ENCODE peak calls at places on chromosomes 5 and 9, in seven cellular contexts. Z is K562, Q is GM12878, V is HepG2, I is breast epithelium, A is spleen, U is sigmoid colon. K is an unnamed sample.
A peak's percentile ranks its signal among the peaks of the same experiment; 100 is the strongest.

GRCh38 chr5:58354827-58355226 is 105.1 kb downstream of the PLK2 start:
- DNase-seq in Q (no peak), I (no peak), A (no peak), U (no peak), Z (no peak), V (no peak), K (no peak)

GRCh38 chr9:81592890-81593271 is 96.5 kb downstream of the TLE1 start:
- DNase-seq in Z (no peak), I (no peak), Q (no peak), V (no peak), A (peak; percentile 86), U (peak; percentile 77), K (no peak)

GRCh38 chr5:146301666-146302065 is 37.0 kb upstream of the POU4F3 start:
- DNase-seq in A (no peak), Z (no peak), Q (no peak), U (no peak), V (no peak), I (no peak), K (no peak)

GRCh38 chr9:117974108-117974507 is 269.9 kb downstream of the TLR4 start:
- DNase-seq in A (no peak), V (no peak), Z (no peak), Q (no peak), I (no peak), U (no peak), K (no peak)

GRCh38 chr9:76576344-76576743 is 117.4 kb downstream of the GCNT1 start:
- DNase-seq in A (no peak), U (peak; percentile 68), Z (no peak), Q (peak; percentile 51), I (no peak), V (no peak), K (no peak)

GRCh38 chr5:98187945-98188344 is 585.5 kb upstream of the RGMB start:
- DNase-seq in V (no peak), Q (no peak), Z (no peak), A (no peak), I (no peak), U (no peak), K (no peak)

GRCh38 chr9:130073373-130073772 is 19.7 kb downstream of the GPR107 start:
- DNase-seq in U (no peak), Z (no peak), A (no peak), V (peak; percentile 21), I (no peak), Q (no peak), K (no peak)

GRCh38 chr5:173745123-173745522 is 128.7 kb upstream of the BOD1 start:
- DNase-seq in Q (peak; percentile 47), V (no peak), A (peak; percentile 81), U (no peak), Z (no peak), I (no peak), K (no peak)

GRCh38 chr9:18861599-18862546 is 171.1 kb downstream of the SAXO1 start:
- DNase-seq in V (no peak), A (no peak), I (no peak), U (peak; percentile 79), Z (no peak), Q (no peak), K (no peak)

GRCh38 chr5:41115281-41115680 is 44.1 kb upstream of the MROH2B start:
- DNase-seq in Z (no peak), U (no peak), Q (no peak), I (no peak), A (no peak), V (no peak), K (no peak)

GRCh38 chr5:14900661-14901461 is 29.3 kb upstream of the ANKH start:
- DNase-seq in Z (peak; percentile 12), A (no peak), U (no peak), V (peak; percentile 63), I (no peak), Q (no peak), K (no peak)

GRCh38 chr5:131366428-131366827 is 102.6 kb downstream of the CDC42SE2 start:
- DNase-seq in A (no peak), U (no peak), Z (no peak), I (no peak), Q (no peak), V (no peak), K (no peak)

GRCh38 chr5:13708906-13709305 is 235.6 kb downstream of the DNAH5 start:
- DNase-seq in Z (no peak), V (no peak), A (no peak), Q (no peak), I (no peak), U (no peak), K (no peak)

GRCh38 chr5:100900142-100900795 is 2.8 kb downstream of the ST8SIA4 start:
- DNase-seq in Q (no peak), I (no peak), V (no peak), A (peak; percentile 88), Z (peak; percentile 16), U (peak; percentile 67), K (no peak)

GRCh38 chr9:95771556-95772280 is 103.8 kb upstream of the ERCC6L2 start:
- DNase-seq in Z (no peak), A (no peak), I (no peak), V (peak; percentile 82), Q (no peak), U (peak; percentile 83), K (peak; percentile 21)

GRCh38 chr9:4970970-4971641 is 14.0 kb upstream of the JAK2 start:
- DNase-seq in Q (peak; percentile 76), U (no peak), Z (no peak), I (no peak), V (no peak), A (no peak), K (no peak)

GRCh38 chr9:126164796-126165525 is 161.7 kb upstream of the MVB12B start:
- DNase-seq in U (no peak), Z (no peak), V (no peak), I (no peak), A (peak; percentile 36), Q (no peak), K (peak; percentile 2)

GRCh38 chr9:5364294-5364990 is 24.8 kb upstream of the RLN1 start:
- DNase-seq in V (no peak), I (no peak), Q (peak; percentile 51), Z (no peak), U (no peak), A (no peak), K (no peak)

GRCh38 chr5:139371482-139372435 is 11.3 kb downstream of the SLC23A1 start:
- DNase-seq in I (peak; percentile 12), U (peak; percentile 38), Q (no peak), Z (no peak), A (peak; percentile 13), V (no peak), K (no peak)

GRCh38 chr5:147483961-147484707 is 25.7 kb downstream of the DPYSL3 start:
- DNase-seq in A (peak; percentile 75), I (peak; percentile 39), Q (no peak), Z (no peak), U (peak; percentile 89), V (no peak), K (no peak)
- H3K4me1 ChIP-seq in A (peaks cover 58% of the 10 kb centered on the region), I (no peaks in the 10 kb centered on the region), Q (peaks cover 4% of the 10 kb centered on the region), Z (no peaks in the 10 kb centered on the region), U (no peaks in the 10 kb centered on the region), V (no peaks in the 10 kb centered on the region), K (no peaks in the 10 kb centered on the region)

DNA sequence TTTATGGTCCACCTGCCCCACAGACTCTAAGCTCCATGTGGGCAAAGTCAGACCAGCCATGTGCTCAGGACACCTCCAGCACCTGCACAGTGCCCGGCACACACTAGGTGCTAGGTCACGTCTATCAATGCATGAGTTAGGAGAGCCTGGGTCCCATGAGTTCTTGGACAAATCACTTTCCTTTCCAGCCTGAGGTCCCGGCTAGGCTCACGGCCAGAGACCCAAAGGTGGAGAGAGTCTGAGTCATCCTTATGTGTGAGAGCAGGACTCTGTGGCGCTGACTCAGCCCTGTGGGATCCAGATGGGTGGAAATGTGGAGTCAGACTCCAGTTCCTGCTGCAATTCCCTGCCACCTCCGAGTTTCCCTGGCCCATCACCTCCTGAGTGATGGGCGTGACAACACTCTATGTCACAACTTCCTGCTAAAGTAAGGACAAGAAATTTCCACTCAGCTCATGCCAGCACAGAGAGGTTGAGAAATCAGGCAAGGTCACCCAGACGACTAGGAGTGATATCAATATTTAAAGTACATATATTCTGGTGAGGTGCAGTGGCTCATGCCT is 2.5 kb upstream of the ST6GALNAC4 start:
- DNase-seq in Q (no peak), V (peak; percentile 87), U (peak; percentile 96), I (peak; percentile 84), Z (peak; percentile 84), A (no peak), K (peak; percentile 30)
- TF ChIP-seq POLR2AphosphoS5 in Q (no peak), V (no peak), U (peak; percentile 10), I (peak; percentile 88), Z (no peak), A (no peak), K (peak; percentile 50)

DNA sequence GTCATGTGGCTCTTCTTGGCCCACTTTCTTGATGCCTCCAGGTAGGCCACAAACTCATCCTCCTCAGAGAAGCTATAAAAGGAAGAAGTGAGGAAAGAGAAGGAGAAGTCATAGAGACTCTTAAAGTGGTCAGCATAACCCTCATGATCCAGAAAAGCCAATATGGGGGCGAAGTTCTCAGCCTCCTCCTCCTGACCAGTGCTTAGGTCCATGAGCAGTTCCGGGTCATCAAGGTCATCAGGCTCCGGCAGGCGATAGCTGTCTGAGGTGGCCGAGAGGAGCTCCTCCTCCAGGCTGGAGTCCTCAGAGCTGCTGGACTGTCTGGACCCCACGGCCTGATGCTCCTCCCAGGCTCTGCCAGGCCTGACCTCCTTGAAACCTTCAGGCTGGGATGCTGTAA is 34.7 kb downstream of the SH3TC2 start:
- DNase-seq in V (no peak), Z (no peak), Q (no peak), I (no peak), A (no peak), U (no peak), K (no peak)
- H3K27ac ChIP-seq in V (no peak overlapping the region), Z (no peak overlapping the region), Q (no peak overlapping the region), I (no peak overlapping the region), A (no peak overlapping the region), U (no peak overlapping the region), K (no peak overlapping the region)

GRCh38 chr9:136448655-136449054 is 9.0 kb upstream of the INPP5E start:
- DNase-seq in Q (no peak), U (no peak), Z (no peak), V (no peak), A (no peak), I (no peak), K (no peak)

GRCh38 chr9:136454026-136454796 is 14.6 kb upstream of the INPP5E start:
- DNase-seq in Q (no peak), U (no peak), Z (no peak), A (no peak), V (no peak), I (no peak), K (no peak)

GRCh38 chr9:136455043-136456002 is 15.7 kb upstream of the INPP5E start:
- DNase-seq in I (no peak), U (no peak), V (no peak), Z (no peak), A (no peak), Q (no peak), K (no peak)

GRCh38 chr9:136453326-136453725 is 13.7 kb upstream of the INPP5E start:
- DNase-seq in I (no peak), A (no peak), Z (no peak), Q (no peak), V (no peak), U (no peak), K (no peak)

DNA sequence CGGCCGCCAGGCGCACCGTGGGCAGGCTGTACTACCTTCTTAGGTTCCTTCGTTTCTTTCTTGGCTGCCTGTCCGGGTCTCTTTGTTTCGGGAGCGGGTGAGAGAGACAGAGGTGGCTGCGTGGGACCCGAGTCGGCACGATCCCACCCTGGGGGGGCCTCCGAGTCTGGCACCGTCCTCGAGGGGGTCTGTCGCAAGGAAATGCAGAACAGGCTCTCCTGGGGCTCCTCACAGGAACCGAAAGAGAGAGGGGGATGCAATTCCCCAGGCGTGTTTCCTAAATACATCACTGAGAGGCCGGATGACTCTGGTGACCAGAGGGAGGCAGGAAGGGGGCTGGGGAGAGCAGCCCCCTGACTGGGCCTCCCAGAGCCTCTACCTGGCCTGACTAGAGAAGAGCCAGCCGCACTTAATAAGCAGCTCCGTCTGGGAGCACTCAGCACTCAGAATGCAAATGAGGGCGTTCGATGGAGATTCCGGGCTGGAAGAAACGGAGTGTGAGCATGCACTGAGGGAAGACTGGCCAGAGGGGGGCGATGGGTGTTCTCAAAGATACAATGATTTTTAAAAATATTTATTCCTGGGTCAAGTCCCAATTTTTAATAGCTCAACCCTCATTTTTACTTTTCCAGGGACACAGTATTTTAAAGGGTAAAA is 11.7 kb upstream of the INPP5E start:
- DNase-seq in Q (no peak), A (no peak), Z (no peak), U (no peak), I (no peak), V (no peak), K (no peak)
- H3K4me1 ChIP-seq in Q (no peaks in the 10 kb centered on the region), A (no peaks in the 10 kb centered on the region), Z (peaks cover 3% of the 10 kb centered on the region), U (no peaks in the 10 kb centered on the region), I (no peaks in the 10 kb centered on the region), V (no peaks in the 10 kb centered on the region), K (no peaks in the 10 kb centered on the region)

K was measured in prostate gland.